ENCODE peak calls at places on chromosome 14, in six cellular contexts. One of them, this sample, is unnamed.
A peak's percentile ranks its signal among the peaks of the same experiment; 100 is the strongest.

GRCh38 chr14:72546359-72547035 is 347.4 kb downstream of the DPF3 start:
- ATAC-seq in IMR-90: no peak
- ATAC-seq in right lobe of liver: no peak
- ATAC-seq in heart left ventricle: peak; percentile 59
- ATAC-seq in upper lobe of left lung: no peak
- ATAC-seq in HepG2: no peak
- ATAC-seq in this sample: no peak

GRCh38 chr14:81415781-81416180 is 15.7 kb upstream of the STON2 start:
- ATAC-seq in IMR-90: no peak
- ATAC-seq in right lobe of liver: peak; percentile 57
- ATAC-seq in heart left ventricle: no peak
- ATAC-seq in upper lobe of left lung: no peak
- ATAC-seq in HepG2: no peak
- ATAC-seq in this sample: no peak

GRCh38 chr14:25048170-25049126 is 1.5 kb downstream of the STXBP6 start:
- ATAC-seq in IMR-90: peak; percentile 64
- ATAC-seq in right lobe of liver: no peak
- ATAC-seq in heart left ventricle: peak; percentile 64
- ATAC-seq in upper lobe of left lung: no peak
- ATAC-seq in HepG2: no peak
- ATAC-seq in this sample: peak; percentile 79

GRCh38 chr14:34029921-34030334 is 79.1 kb upstream of the EGLN3 start:
- ATAC-seq in IMR-90: no peak
- ATAC-seq in right lobe of liver: no peak
- ATAC-seq in heart left ventricle: peak; percentile 84
- ATAC-seq in upper lobe of left lung: no peak
- ATAC-seq in HepG2: no peak
- ATAC-seq in this sample: peak; percentile 77

GRCh38 chr14:99649219-99649618 is 4.3 kb downstream of the HHIPL1 start:
- ATAC-seq in IMR-90: no peak
- ATAC-seq in right lobe of liver: no peak
- ATAC-seq in heart left ventricle: no peak
- ATAC-seq in upper lobe of left lung: no peak
- ATAC-seq in HepG2: no peak
- ATAC-seq in this sample: no peak

GRCh38 chr14:105491366-105492006 is 440 bp downstream of the TEDC1 start:
- ATAC-seq in IMR-90: peak; percentile 6
- ATAC-seq in right lobe of liver: peak; percentile 1
- ATAC-seq in heart left ventricle: peak; percentile 6
- ATAC-seq in upper lobe of left lung: peak; percentile 3
- ATAC-seq in HepG2: peak; percentile 5
- ATAC-seq in this sample: no peak

GRCh38 chr14:64695071-64695470 is 9.2 kb upstream of the PLEKHG3 start:
- ATAC-seq in IMR-90: no peak
- ATAC-seq in right lobe of liver: no peak
- ATAC-seq in heart left ventricle: peak; percentile 35
- ATAC-seq in upper lobe of left lung: no peak
- ATAC-seq in HepG2: no peak
- ATAC-seq in this sample: no peak

GRCh38 chr14:99381688-99382060 is 99.0 kb downstream of the SETD3 start:
- ATAC-seq in IMR-90: no peak
- ATAC-seq in right lobe of liver: no peak
- ATAC-seq in heart left ventricle: no peak
- ATAC-seq in upper lobe of left lung: no peak
- ATAC-seq in HepG2: no peak
- ATAC-seq in this sample: no peak

GRCh38 chr14:63432888-63433552 is 110.2 kb downstream of the PPP2R5E start:
- ATAC-seq in IMR-90: no peak
- ATAC-seq in right lobe of liver: no peak
- ATAC-seq in heart left ventricle: no peak
- ATAC-seq in upper lobe of left lung: no peak
- ATAC-seq in HepG2: no peak
- ATAC-seq in this sample: no peak

GRCh38 chr14:89351364-89351957 is 65.6 kb downstream of the FOXN3 start:
- ATAC-seq in IMR-90: peak; percentile 70
- ATAC-seq in right lobe of liver: peak; percentile 77
- ATAC-seq in heart left ventricle: no peak
- ATAC-seq in upper lobe of left lung: no peak
- ATAC-seq in HepG2: peak; percentile 90
- ATAC-seq in this sample: no peak

GRCh38 chr14:20476795-20477194 is 7.6 kb downstream of the PNP start:
- ATAC-seq in IMR-90: no peak
- ATAC-seq in right lobe of liver: no peak
- ATAC-seq in heart left ventricle: no peak
- ATAC-seq in upper lobe of left lung: no peak
- ATAC-seq in HepG2: no peak
- ATAC-seq in this sample: no peak
- H3K36me3 ChIP-seq in IMR-90: peaks cover 10% of the 10 kb centered on the region
- H3K36me3 ChIP-seq in right lobe of liver: peaks cover 8% of the 10 kb centered on the region
- H3K36me3 ChIP-seq in heart left ventricle: no peaks in the 10 kb centered on the region
- H3K36me3 ChIP-seq in upper lobe of left lung: peaks cover 61% of the 10 kb centered on the region
- H3K36me3 ChIP-seq in HepG2: peaks cover 45% of the 10 kb centered on the region
- H3K36me3 ChIP-seq in this sample: no peaks in the 10 kb centered on the region

GRCh38 chr14:102819176-102819628 is 42.0 kb downstream of the TRAF3 start:
- ATAC-seq in IMR-90: no peak
- ATAC-seq in right lobe of liver: peak; percentile 67
- ATAC-seq in heart left ventricle: no peak
- ATAC-seq in upper lobe of left lung: no peak
- ATAC-seq in HepG2: peak; percentile 92
- ATAC-seq in this sample: no peak
- TF ChIP-seq POLR2A in IMR-90: no peak
- TF ChIP-seq POLR2A in right lobe of liver: no peak
- TF ChIP-seq POLR2A in heart left ventricle: no peak
- TF ChIP-seq POLR2A in upper lobe of left lung: no peak
- TF ChIP-seq POLR2A in HepG2: no peak
- TF ChIP-seq POLR2A in this sample: no peak

GRCh38 chr14:102943979-102944378 is 21.5 kb downstream of the AMN start:
- ATAC-seq in IMR-90: no peak
- ATAC-seq in right lobe of liver: no peak
- ATAC-seq in heart left ventricle: no peak
- ATAC-seq in upper lobe of left lung: no peak
- ATAC-seq in HepG2: no peak
- ATAC-seq in this sample: no peak
- H3K36me3 ChIP-seq in IMR-90: peaks cover 81% of the 10 kb centered on the region
- H3K36me3 ChIP-seq in right lobe of liver: peaks cover 26% of the 10 kb centered on the region
- H3K36me3 ChIP-seq in heart left ventricle: no peaks in the 10 kb centered on the region
- H3K36me3 ChIP-seq in upper lobe of left lung: peaks cover 93% of the 10 kb centered on the region
- H3K36me3 ChIP-seq in HepG2: peaks cover 19% of the 10 kb centered on the region
- H3K36me3 ChIP-seq in this sample: no peaks in the 10 kb centered on the region

GRCh38 chr14:74488788-74489397 is 4.2 kb downstream of the NPC2 start:
- ATAC-seq in IMR-90: no peak
- ATAC-seq in right lobe of liver: no peak
- ATAC-seq in heart left ventricle: no peak
- ATAC-seq in upper lobe of left lung: no peak
- ATAC-seq in HepG2: no peak
- ATAC-seq in this sample: no peak

GRCh38 chr14:74495356-74495755 is 1.8 kb downstream of the ISCA2 start:
- ATAC-seq in IMR-90: no peak
- ATAC-seq in right lobe of liver: no peak
- ATAC-seq in heart left ventricle: no peak
- ATAC-seq in upper lobe of left lung: no peak
- ATAC-seq in HepG2: no peak
- ATAC-seq in this sample: no peak

GRCh38 chr14:74492413-74493342 is at the start of gene NPC2:
- ATAC-seq in IMR-90: no peak
- ATAC-seq in right lobe of liver: no peak
- ATAC-seq in heart left ventricle: no peak
- ATAC-seq in upper lobe of left lung: no peak
- ATAC-seq in HepG2: peak; percentile 75
- ATAC-seq in this sample: no peak

GRCh38 chr14:74491952-74492351 is 1.2 kb downstream of the NPC2 start:
- ATAC-seq in IMR-90: peak; percentile 4
- ATAC-seq in right lobe of liver: no peak
- ATAC-seq in heart left ventricle: no peak
- ATAC-seq in upper lobe of left lung: no peak
- ATAC-seq in HepG2: no peak
- ATAC-seq in this sample: no peak

DNA sequence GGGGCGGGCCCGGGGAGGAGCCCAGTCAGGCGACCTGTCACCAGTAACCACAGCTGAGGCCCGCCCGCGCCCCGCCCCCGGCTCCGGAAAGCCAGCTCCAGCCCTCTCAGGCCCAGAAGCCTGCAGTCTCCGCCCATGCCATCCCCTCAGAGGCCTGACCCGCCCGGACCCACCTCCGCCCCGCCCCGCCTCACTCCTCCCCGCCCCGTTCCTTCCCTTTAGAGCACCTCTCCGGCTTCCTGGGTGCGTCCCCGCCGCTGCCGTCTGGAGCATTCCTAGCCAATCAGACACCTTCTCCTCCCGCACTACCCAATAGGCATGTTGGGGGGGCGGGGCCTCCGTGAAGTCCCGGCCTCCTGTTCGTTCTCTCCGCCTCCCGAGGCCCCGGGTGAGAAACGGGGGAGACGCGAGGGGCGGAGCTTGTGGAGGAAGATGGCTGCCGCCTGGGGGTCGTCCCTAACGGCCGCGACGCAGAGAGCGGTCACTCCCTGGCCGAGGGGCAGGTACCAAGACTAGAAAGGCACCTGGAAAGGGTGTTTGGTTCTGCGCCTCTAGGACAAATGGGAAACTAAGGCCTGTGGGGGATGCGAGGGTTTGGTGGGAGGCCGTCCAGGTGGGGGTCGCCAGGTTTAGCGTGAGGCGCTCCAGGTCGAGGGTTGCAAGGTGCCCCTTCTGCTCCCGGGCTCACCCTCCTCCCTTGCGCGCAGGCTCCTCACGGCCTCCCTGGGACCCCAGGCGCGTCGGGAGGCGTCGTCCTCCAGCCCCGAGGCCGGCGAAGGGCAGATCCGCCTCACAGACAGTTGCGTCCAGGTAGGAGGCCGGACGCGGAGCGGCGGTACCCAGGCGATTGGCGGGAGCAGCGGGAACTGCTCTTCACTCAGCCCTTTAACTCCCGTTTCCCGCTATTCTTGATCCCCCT is at the start of gene ISCA2:
- ATAC-seq in IMR-90: peak; percentile 93
- ATAC-seq in right lobe of liver: peak; percentile 97
- ATAC-seq in heart left ventricle: peak; percentile 95
- ATAC-seq in upper lobe of left lung: peak; percentile 99
- ATAC-seq in HepG2: peak; percentile 96
- ATAC-seq in this sample: peak; percentile 96
- TF ChIP-seq POLR2A in IMR-90: peak; percentile 63
- TF ChIP-seq POLR2A in right lobe of liver: peak; percentile 9
- TF ChIP-seq POLR2A in heart left ventricle: peak; percentile 55
- TF ChIP-seq POLR2A in upper lobe of left lung: no peak
- TF ChIP-seq POLR2A in HepG2: peak; percentile 69
- TF ChIP-seq POLR2A in this sample: peak; percentile 34

GRCh38 chr14:55180434-55180833 is 11.0 kb downstream of the DLGAP5 start:
- ATAC-seq in IMR-90: no peak
- ATAC-seq in right lobe of liver: no peak
- ATAC-seq in heart left ventricle: no peak
- ATAC-seq in upper lobe of left lung: no peak
- ATAC-seq in HepG2: no peak
- ATAC-seq in this sample: no peak

GRCh38 chr14:55180006-55180405 is 11.4 kb downstream of the DLGAP5 start:
- ATAC-seq in IMR-90: no peak
- ATAC-seq in right lobe of liver: no peak
- ATAC-seq in heart left ventricle: no peak
- ATAC-seq in upper lobe of left lung: no peak
- ATAC-seq in HepG2: no peak
- ATAC-seq in this sample: no peak
- H3K36me3 ChIP-seq in IMR-90: peaks cover 4% of the 10 kb centered on the region
- H3K36me3 ChIP-seq in right lobe of liver: no peaks in the 10 kb centered on the region
- H3K36me3 ChIP-seq in heart left ventricle: no peaks in the 10 kb centered on the region
- H3K36me3 ChIP-seq in upper lobe of left lung: no peaks in the 10 kb centered on the region
- H3K36me3 ChIP-seq in HepG2: peaks cover 56% of the 10 kb centered on the region
- H3K36me3 ChIP-seq in this sample: no peaks in the 10 kb centered on the region

DNA sequence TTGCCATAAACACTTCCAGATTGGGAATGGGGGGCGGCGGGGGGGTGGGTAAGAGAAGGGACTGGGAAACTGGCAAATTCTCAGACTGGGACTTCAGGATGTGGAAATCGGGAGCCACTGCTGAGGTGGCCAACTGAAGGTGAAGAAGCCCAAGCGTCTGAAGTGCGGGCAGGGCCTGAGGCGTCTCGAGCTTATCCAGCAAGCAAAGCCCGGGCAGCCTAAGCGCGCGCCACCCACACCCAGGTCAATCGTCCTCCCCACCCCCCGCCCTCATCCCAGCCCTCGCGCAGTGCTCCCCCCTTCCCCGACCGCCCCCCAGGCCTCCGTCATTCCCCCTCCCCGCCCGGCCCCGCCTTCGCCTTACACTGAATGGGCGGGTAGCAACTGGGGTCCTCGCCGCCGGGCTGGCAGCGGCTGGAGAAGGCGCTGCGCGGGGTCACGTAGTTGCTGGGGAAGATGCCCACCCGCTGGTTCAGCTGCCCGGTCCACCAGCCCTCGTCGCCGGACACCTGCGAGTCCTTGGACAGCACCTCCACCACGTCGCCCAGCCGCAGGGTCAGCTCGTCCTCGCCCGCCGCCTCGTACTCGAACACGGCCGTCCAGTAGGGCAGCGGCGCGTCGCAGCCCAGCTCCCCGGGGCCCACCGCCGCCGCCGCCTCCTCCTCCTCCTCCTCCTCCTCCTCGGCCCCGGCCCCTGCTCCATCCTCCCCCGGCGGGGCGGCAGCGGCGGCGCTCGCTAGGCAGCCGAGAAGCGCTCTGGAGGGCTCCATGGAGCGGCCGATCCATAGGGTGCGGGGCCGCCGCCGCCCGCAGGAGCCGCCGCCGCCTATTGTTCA is 693 bp downstream of the MAP3K9 start:
- ATAC-seq in IMR-90: peak; percentile 48
- ATAC-seq in right lobe of liver: no peak
- ATAC-seq in heart left ventricle: peak; percentile 20
- ATAC-seq in upper lobe of left lung: no peak
- ATAC-seq in HepG2: peak; percentile 17
- ATAC-seq in this sample: peak; percentile 4
- TF ChIP-seq POLR2A in IMR-90: no peak
- TF ChIP-seq POLR2A in right lobe of liver: no peak
- TF ChIP-seq POLR2A in heart left ventricle: no peak
- TF ChIP-seq POLR2A in upper lobe of left lung: no peak
- TF ChIP-seq POLR2A in HepG2: no peak
- TF ChIP-seq POLR2A in this sample: no peak

DNA sequence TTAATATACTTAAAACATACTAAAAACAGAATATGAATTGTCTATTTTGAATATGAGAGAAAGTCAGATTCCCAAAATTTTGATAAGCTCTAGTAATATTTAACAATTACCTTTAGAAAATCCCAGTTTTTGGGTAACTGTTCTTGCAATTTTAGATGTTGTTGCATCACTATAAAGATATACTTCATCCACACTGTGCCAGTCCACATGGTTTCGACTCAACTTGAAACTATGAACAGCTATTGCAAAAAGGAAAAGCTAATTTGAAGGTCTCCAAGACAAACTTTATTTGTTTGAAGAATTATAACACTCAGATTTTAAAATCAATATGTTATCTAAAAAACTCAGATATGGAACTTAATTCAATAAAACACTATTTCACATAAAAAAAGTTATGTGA is 59.9 kb downstream of the DDHD1 start:
- ATAC-seq in IMR-90: no peak
- ATAC-seq in right lobe of liver: no peak
- ATAC-seq in heart left ventricle: no peak
- ATAC-seq in upper lobe of left lung: no peak
- ATAC-seq in HepG2: no peak
- ATAC-seq in this sample: no peak
- H3K36me3 ChIP-seq in IMR-90: peaks cover 1% of the 10 kb centered on the region
- H3K36me3 ChIP-seq in right lobe of liver: no peaks in the 10 kb centered on the region
- H3K36me3 ChIP-seq in heart left ventricle: no peaks in the 10 kb centered on the region
- H3K36me3 ChIP-seq in upper lobe of left lung: peaks cover 3% of the 10 kb centered on the region
- H3K36me3 ChIP-seq in HepG2: no peaks in the 10 kb centered on the region
- H3K36me3 ChIP-seq in this sample: peaks cover 13% of the 10 kb centered on the region

GRCh38 chr14:103103461-103104388 is 9.2 kb downstream of the EXOC3L4 start:
- ATAC-seq in IMR-90: peak; percentile 64
- ATAC-seq in right lobe of liver: peak; percentile 66
- ATAC-seq in heart left ventricle: peak; percentile 68
- ATAC-seq in upper lobe of left lung: no peak
- ATAC-seq in HepG2: peak; percentile 58
- ATAC-seq in this sample: peak; percentile 46
- TF ChIP-seq POLR2A in IMR-90: no peak
- TF ChIP-seq POLR2A in right lobe of liver: peak; percentile 53
- TF ChIP-seq POLR2A in heart left ventricle: no peak
- TF ChIP-seq POLR2A in upper lobe of left lung: no peak
- TF ChIP-seq POLR2A in HepG2: peak; percentile 50
- TF ChIP-seq POLR2A in this sample: no peak

This sample was measured in gastroesophageal sphincter.